ENCODE peak calls at places on chromosomes 11 and 22, in seven cellular contexts. M is uterus, E is cardiac muscle cell, A is kidney, B is HCT116, I is vagina, R is neuronal stem cell. D is an unnamed sample.

GRCh38 chr11:47591764-47592163 is 2.4 kb downstream of the C1QTNF4 start:
- DNase-seq in I (no peak), B (no peak), E (no peak), A (no peak), M (no peak), R (no peak), D (no peak)

GRCh38 chr11:109027851-109028250 is 363.0 kb downstream of the DDX10 start:
- DNase-seq in I (no peak), M (no peak), E (no peak), R (no peak), A (no peak), B (no peak), D (no peak)

GRCh38 chr11:34405079-34405858 is 33.5 kb upstream of the CAT start:
- DNase-seq in B (no peak), A (no peak), R (no peak), I (no peak), E (peak; percentile 23), M (no peak), D (peak; percentile 40)

GRCh38 chr11:88359529-88359928 is 22.0 kb upstream of the CTSC start:
- DNase-seq in R (no peak), M (no peak), I (no peak), E (no peak), B (no peak), A (no peak), D (peak; percentile 14)

GRCh38 chr22:26547837-26548236 is 35.6 kb upstream of the TFIP11 start:
- DNase-seq in M (no peak), B (no peak), E (no peak), A (no peak), R (no peak), I (no peak), D (no peak)

GRCh38 chr11:12269446-12270214 is 107.7 kb upstream of the PARVA start:
- DNase-seq in R (no peak), M (no peak), I (no peak), B (no peak), A (no peak), E (no peak), D (no peak)

GRCh38 chr22:24003887-24004286 is 1.4 kb downstream of the GSTT4 start:
- DNase-seq in I (no peak), M (no peak), R (no peak), B (no peak), A (no peak), E (no peak), D (no peak)

GRCh38 chr11:22828373-22828772 is 1.2 kb downstream of the SVIP start:
- DNase-seq in I (no peak), B (no peak), A (no peak), M (no peak), E (no peak), R (no peak), D (no peak)

GRCh38 chr11:82960000-82960778 is 58.7 kb downstream of the DDIAS start:
- DNase-seq in E (no peak), R (no peak), A (no peak), B (no peak), M (no peak), I (no peak), D (peak; percentile 83)

GRCh38 chr11:61639816-61640443 is 40.3 kb upstream of the DAGLA start:
- DNase-seq in E (peak; percentile 45), I (no peak), R (no peak), A (no peak), B (no peak), M (no peak), D (no peak)

GRCh38 chr22:43042101-43042780 is 27.3 kb upstream of the PACSIN2 start:
- DNase-seq in B (no peak), I (no peak), M (no peak), A (no peak), E (no peak), R (no peak), D (no peak)

GRCh38 chr11:17979770-17980371 is 33.0 kb downstream of the SERGEF start:
- DNase-seq in E (peak; percentile 22), M (peak; percentile 16), R (peak; percentile 44), I (no peak), A (no peak), B (no peak), D (no peak)

GRCh38 chr22:32555546-32555945 is 80.9 kb downstream of the FBXO7 start:
- DNase-seq in A (no peak), B (no peak), R (no peak), E (peak; percentile 25), M (no peak), I (no peak), D (no peak)

GRCh38 chr11:14582835-14583234 is 60.8 kb upstream of the PDE3B start:
- DNase-seq in A (no peak), B (no peak), M (no peak), E (no peak), R (no peak), I (no peak), D (no peak)

GRCh38 chr11:61541568-61541967 is 33.0 kb downstream of the LRRC10B start:
- DNase-seq in R (peak; percentile 26), I (no peak), E (peak; percentile 45), M (peak; percentile 22), B (peak; percentile 34), A (no peak), D (no peak)

GRCh38 chr11:77876045-77876444 is 55.1 kb downstream of the AAMDC start:
- DNase-seq in R (no peak), A (no peak), B (no peak), M (no peak), I (no peak), E (no peak), D (no peak)

GRCh38 chr11:123475478-123475877 is 45.4 kb downstream of the GRAMD1B start:
- DNase-seq in R (peak; percentile 42), M (no peak), I (no peak), B (no peak), E (peak; percentile 65), A (no peak), D (no peak)

GRCh38 chr11:65498042-65498726 is 661 bp upstream of the MALAT1 start:
- DNase-seq in E (peak; percentile 84), I (no peak), B (no peak), M (peak; percentile 68), R (no peak), A (peak; percentile 79), D (peak; percentile 82)

GRCh38 chr11:2929511-2929879 is 275 bp upstream of the PHLDA2 start:
- DNase-seq in I (no peak), A (peak; percentile 92), B (peak; percentile 52), E (peak; percentile 76), M (no peak), R (no peak), D (no peak)

GRCh38 chr11:120925944-120926343 is 98.0 kb upstream of the TBCEL start:
- DNase-seq in B (no peak), E (no peak), A (no peak), R (no peak), M (no peak), I (no peak), D (no peak)

GRCh38 chr11:62805991-62806441 is 776 bp upstream of the NXF1 start:
- DNase-seq in M (no peak), A (peak; percentile 31), B (no peak), E (peak; percentile 16), R (no peak), I (no peak), D (no peak)

GRCh38 chr11:119664701-119665420 is 64.1 kb downstream of the NECTIN1 start:
- DNase-seq in B (no peak), I (no peak), R (no peak), E (no peak), M (no peak), A (no peak), D (no peak)

GRCh38 chr11:111977141-111978027 is 40.2 kb downstream of the DIXDC1 start:
- DNase-seq in E (peak; percentile 54), I (no peak), M (peak; percentile 68), R (peak; percentile 46), B (no peak), A (peak; percentile 91), D (peak; percentile 4)

GRCh38 chr11:32427935-32428664 is 7.2 kb downstream of the WT1 start:
- DNase-seq in M (no peak), E (no peak), R (no peak), B (no peak), A (peak; percentile 66), I (no peak), D (no peak)

GRCh38 chr11:2664331-2664730 is 35.5 kb downstream of the KCNQ1OT1 start:
- DNase-seq in B (no peak), M (no peak), I (peak; percentile 71), R (no peak), E (no peak), A (peak; percentile 35), D (no peak)

GRCh38 chr11:126149759-126150236 is 61.7 kb downstream of the RPUSD4 start:
- DNase-seq in E (peak; percentile 77), M (peak; percentile 63), B (no peak), I (no peak), R (no peak), A (no peak), D (no peak)

GRCh38 chr11:126145954-126146353 is 65.5 kb downstream of the RPUSD4 start:
- DNase-seq in B (no peak), E (no peak), R (no peak), I (no peak), M (no peak), A (no peak), D (no peak)

GRCh38 chr11:126148317-126148716 is 63.1 kb downstream of the RPUSD4 start:
- DNase-seq in M (no peak), A (no peak), E (no peak), B (no peak), R (no peak), I (no peak), D (no peak)

GRCh38 chr11:126146454-126147192 is 64.8 kb downstream of the RPUSD4 start:
- DNase-seq in E (no peak), A (no peak), M (no peak), R (peak; percentile 92), I (no peak), B (no peak), D (no peak)

GRCh38 chr11:126147268-126148111 is 64.0 kb downstream of the RPUSD4 start:
- DNase-seq in M (no peak), R (peak; percentile 52), A (no peak), I (no peak), B (no peak), E (no peak), D (no peak)
- H3K27ac ChIP-seq in M (peak overlapping the region; percentile 40), R (peak overlapping the region; percentile 96), A (peak overlapping the region; percentile 83), I (no peak overlapping the region), B (no peak overlapping the region), E (no peak overlapping the region), D (no peak overlapping the region)

GRCh38 chr11:8222820-8223512 is 40.7 kb downstream of the LMO1 start:
- DNase-seq in A (peak; percentile 60), B (no peak), E (no peak), R (no peak), I (no peak), M (no peak), D (no peak)
- H3K4me1 ChIP-seq in A (no peaks in the 10 kb centered on the region), B (no peaks in the 10 kb centered on the region), E (no peaks in the 10 kb centered on the region), R (peaks cover 9% of the 10 kb centered on the region), I (no peaks in the 10 kb centered on the region), M (no peaks in the 10 kb centered on the region), D (no peaks in the 10 kb centered on the region)

GRCh38 chr22:50473855-50474671 is 772 bp downstream of the SBF1 start:
- DNase-seq in A (peak; percentile 82), B (no peak), R (no peak), I (no peak), M (no peak), E (peak; percentile 51), D (no peak)
- H3K27ac ChIP-seq in A (no peak overlapping the region), B (peak overlapping the region; percentile 67), R (no peak overlapping the region), I (peak overlapping the region; percentile 81), M (peak overlapping the region; percentile 66), E (peak overlapping the region; percentile 85), D (peak overlapping the region; percentile 75)

DNA sequence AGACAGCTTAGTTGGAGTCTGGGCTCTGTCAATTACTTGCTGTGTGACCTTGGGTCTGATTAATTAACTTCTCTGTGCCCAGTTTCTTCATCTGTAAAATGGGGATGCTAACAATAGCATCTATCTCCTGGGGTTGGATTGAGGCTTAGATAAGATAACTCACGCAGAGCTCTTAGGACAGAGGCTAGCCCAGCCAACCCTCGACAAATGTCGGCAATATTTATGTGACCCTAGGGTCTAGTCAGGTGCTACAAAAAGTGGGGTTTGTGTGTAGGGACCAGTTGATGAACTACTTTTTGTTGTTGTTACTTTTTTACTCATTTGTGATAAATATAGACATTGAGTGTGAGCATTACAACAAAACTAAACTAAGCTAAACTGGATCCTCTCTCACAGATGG is 22.4 kb downstream of the SYT13 start:
- DNase-seq in R (no peak), E (no peak), I (no peak), B (no peak), A (no peak), M (no peak), D (no peak)
- H3K4me1 ChIP-seq in R (peaks cover 18% of the 10 kb centered on the region), E (no peaks in the 10 kb centered on the region), I (peaks cover 4% of the 10 kb centered on the region), B (peaks cover 21% of the 10 kb centered on the region), A (peaks cover 15% of the 10 kb centered on the region), M (no peaks in the 10 kb centered on the region), D (no peaks in the 10 kb centered on the region)